ENCODE peak calls at places on chromosomes 7 and 10, in nine cellular contexts. W is CD8-positive, alpha-beta memory T cell; J is prostate gland; M is right atrium auricular region; Z is tibial artery; O is mesenchymal stem cell; I is keratinocyte; Y is fibroblast of mammary gland; K is aorta. S is an unnamed sample.

GRCh38 chr7:83161186-83161585 is 1.5 kb downstream of the PCLO start:
- DNase-seq in W (no peak), J (no peak), M (no peak), Z (no peak), O (peak; percentile 3), I (no peak), Y (no peak), K (no peak), S (peak; percentile 15)

GRCh38 chr10:78162867-78163266 is 129.2 kb downstream of the RPS24 start:
- DNase-seq in W (no peak), J (no peak), M (no peak), Z (no peak), O (no peak), I (no peak), Y (peak; percentile 40), K (no peak), S (peak; percentile 34)

GRCh38 chr7:137443616-137444015 is 100.1 kb upstream of the PTN start:
- DNase-seq in W (no peak), J (no peak), M (no peak), Z (no peak), O (peak; percentile 58), I (no peak), Y (peak; percentile 78), K (no peak), S (peak; percentile 41)

GRCh38 chr10:24822557-24822956 is 98.9 kb upstream of the ARHGAP21 start:
- DNase-seq in W (no peak), J (no peak), M (no peak), Z (no peak), O (no peak), I (no peak), Y (peak; percentile 6), K (no peak), S (no peak)

GRCh38 chr10:1598393-1599153 is 138.8 kb downstream of the ADARB2 start:
- DNase-seq in W (no peak), J (no peak), M (no peak), Z (no peak), O (no peak), I (no peak), Y (no peak), K (peak; percentile 26), S (no peak)

GRCh38 chr7:4634166-4634565 is 47.9 kb upstream of the FOXK1 start:
- DNase-seq in W (no peak), J (no peak), M (no peak), Z (no peak), O (no peak), I (no peak), Y (peak; percentile 86), K (no peak), S (peak; percentile 84)

GRCh38 chr10:43230909-43231522 is 35.8 kb downstream of the RASGEF1A start:
- DNase-seq in W (peak; percentile 51), J (no peak), M (no peak), Z (peak; percentile 50), O (no peak), I (no peak), Y (no peak), K (peak; percentile 27), S (no peak)

GRCh38 chr10:63699785-63700184 is 178.6 kb downstream of the REEP3 start:
- DNase-seq in W (no peak), J (no peak), M (peak; percentile 78), Z (peak; percentile 74), O (peak; percentile 50), I (no peak), Y (peak; percentile 70), K (peak; percentile 65), S (peak; percentile 64)

GRCh38 chr10:131006458-131007256 is 304.9 kb downstream of the TCERG1L start:
- DNase-seq in W (no peak), J (no peak), M (no peak), Z (peak; percentile 48), O (no peak), I (no peak), Y (no peak), K (no peak), S (no peak)

GRCh38 chr7:44144426-44144967 is 3.4 kb upstream of the MYL7 start:
- DNase-seq in W (no peak), J (no peak), M (no peak), Z (peak; percentile 53), O (no peak), I (no peak), Y (no peak), K (no peak), S (no peak)

GRCh38 chr7:5278781-5279180 is 4.0 kb upstream of the SLC29A4 start:
- DNase-seq in W (no peak), J (no peak), M (no peak), Z (no peak), O (no peak), I (no peak), Y (no peak), K (no peak), S (no peak)

GRCh38 chr7:138197306-138197640 is 121.0 kb downstream of the AKR1D1 start:
- DNase-seq in W (no peak), J (no peak), M (no peak), Z (no peak), O (peak; percentile 65), I (no peak), Y (no peak), K (no peak), S (peak; percentile 55)

GRCh38 chr7:149624006-149624405 is 126.4 kb upstream of the ZNF746 start:
- DNase-seq in W (peak; percentile 75), J (no peak), M (no peak), Z (no peak), O (peak; percentile 34), I (no peak), Y (peak; percentile 9), K (peak; percentile 51), S (peak; percentile 56)

GRCh38 chr7:101624246-101625000 is 4.7 kb downstream of the MYL10 start:
- DNase-seq in W (no peak), J (no peak), M (no peak), Z (no peak), O (no peak), I (no peak), Y (no peak), K (no peak), S (no peak)

GRCh38 chr10:28945959-28946358 is 268.6 kb downstream of the BAMBI start:
- DNase-seq in W (no peak), J (no peak), M (no peak), Z (no peak), O (peak; percentile 29), I (no peak), Y (no peak), K (no peak), S (no peak)

GRCh38 chr10:22503315-22504090 is 158.2 kb downstream of the SPAG6 start:
- DNase-seq in W (no peak), J (no peak), M (no peak), Z (no peak), O (peak; percentile 48), I (no peak), Y (no peak), K (no peak), S (peak; percentile 44)

GRCh38 chr10:71598673-71599072 is 120.9 kb downstream of the C10orf105 start:
- DNase-seq in W (no peak), J (peak; percentile 74), M (peak; percentile 91), Z (peak; percentile 89), O (no peak), I (no peak), Y (peak; percentile 86), K (peak; percentile 87), S (no peak)

DNA sequence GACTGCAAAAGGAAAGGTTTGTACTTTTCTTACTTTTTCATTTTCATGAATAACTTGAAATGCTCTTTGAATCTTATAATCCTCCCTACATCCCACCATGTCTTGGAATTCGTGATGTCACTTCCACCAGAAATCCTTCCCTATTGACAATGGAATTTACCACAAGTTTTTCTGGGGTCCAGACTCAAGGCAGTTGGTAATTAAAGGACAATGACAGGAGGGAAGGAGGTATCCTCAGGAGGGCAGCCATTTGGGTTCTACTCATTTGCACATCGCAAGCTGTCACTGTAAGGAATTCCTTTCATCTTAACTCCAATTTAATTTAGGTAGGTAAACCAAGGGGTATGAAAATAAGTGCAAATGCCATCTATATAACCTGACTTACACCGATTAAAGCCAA is 21.9 kb downstream of the LRRC17 start:
- DNase-seq in W (no peak), J (no peak), M (no peak), Z (no peak), O (no peak), I (no peak), Y (no peak), K (no peak), S (no peak)
- H3K4me3 ChIP-seq in W (no peak overlapping the region), J (no peak overlapping the region), M (no peak overlapping the region), Z (no peak overlapping the region), O (peak overlapping the region; percentile 70), I (no peak overlapping the region), Y (no peak overlapping the region), K (peak overlapping the region; percentile 72), S (no peak overlapping the region)

GRCh38 chr7:35670856-35671569 is 23.9 kb downstream of the HERPUD2 start:
- DNase-seq in W (no peak), J (no peak), M (no peak), Z (no peak), O (no peak), I (no peak), Y (no peak), K (no peak), S (no peak)
- H3K4me3 ChIP-seq in W (no peak overlapping the region), J (no peak overlapping the region), M (no peak overlapping the region), Z (no peak overlapping the region), O (no peak overlapping the region), I (no peak overlapping the region), Y (no peak overlapping the region), K (no peak overlapping the region), S (no peak overlapping the region)

DNA sequence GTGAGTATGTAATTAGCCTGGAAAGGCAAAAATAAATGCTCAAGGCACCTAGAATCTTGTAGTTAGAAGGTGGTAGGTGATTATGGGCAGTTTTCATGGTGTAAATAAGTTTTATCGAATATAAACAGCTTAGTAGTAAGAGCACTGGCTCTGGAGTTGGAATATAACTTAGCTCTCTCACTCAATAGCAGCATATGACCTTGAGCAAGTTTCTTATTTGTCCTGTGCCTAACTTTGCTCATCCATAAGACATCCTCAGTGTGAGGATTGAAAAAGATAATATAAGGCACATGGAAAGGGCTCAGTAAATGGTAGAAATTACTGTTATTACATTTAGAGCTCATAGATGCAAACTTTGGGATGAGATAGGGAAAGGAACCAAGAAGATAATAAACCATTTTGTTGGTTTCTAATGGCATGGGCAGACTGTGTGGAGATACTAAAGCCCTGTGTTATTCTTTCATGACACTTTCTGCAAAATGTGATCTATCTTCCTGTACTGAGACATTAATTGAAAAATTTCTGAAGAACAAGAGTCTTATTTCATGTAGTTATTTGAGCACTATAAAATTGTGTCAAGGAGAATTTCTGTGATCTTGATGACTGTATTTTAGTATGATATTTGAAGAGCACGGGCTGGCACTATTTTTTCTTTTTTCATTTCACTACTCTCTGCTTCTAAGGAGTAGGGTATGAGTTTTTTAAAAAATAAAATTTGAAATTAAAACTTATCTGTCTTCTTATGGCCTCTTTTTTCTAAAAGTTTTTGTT is 3.1 kb downstream of the SLK start:
- DNase-seq in W (no peak), J (no peak), M (no peak), Z (no peak), O (no peak), I (no peak), Y (no peak), K (no peak), S (no peak)
- H3K4me3 ChIP-seq in W (peak overlapping the region; percentile 90), J (peak overlapping the region; percentile 94), M (peak overlapping the region; percentile 93), Z (peak overlapping the region; percentile 98), O (peak overlapping the region; percentile 100), I (peak overlapping the region; percentile 85), Y (peak overlapping the region; percentile 95), K (peak overlapping the region; percentile 100), S (peak overlapping the region; percentile 67)

DNA sequence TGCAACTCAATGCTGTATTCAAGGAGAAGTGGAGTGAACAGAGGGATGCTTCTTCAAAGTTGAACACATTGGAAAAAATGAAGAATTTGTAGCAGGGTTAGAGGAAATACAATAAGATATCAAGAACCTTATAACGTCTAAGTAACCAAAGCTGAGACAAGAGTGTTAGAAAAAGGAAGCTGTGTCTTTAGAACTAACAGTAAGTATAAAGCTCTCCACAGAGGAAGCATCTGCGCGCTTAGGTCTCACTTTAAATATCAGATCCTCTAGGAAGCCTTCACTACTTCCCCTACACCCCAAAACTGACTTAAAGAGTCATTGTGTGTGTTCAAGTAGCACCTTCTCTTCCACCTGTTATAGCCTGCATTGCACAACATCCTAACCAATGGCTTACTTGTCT is 43.0 kb downstream of the CH25H start:
- DNase-seq in W (no peak), J (no peak), M (no peak), Z (no peak), O (no peak), I (no peak), Y (no peak), K (no peak), S (no peak)
- H3K4me3 ChIP-seq in W (peak overlapping the region; percentile 31), J (no peak overlapping the region), M (no peak overlapping the region), Z (no peak overlapping the region), O (no peak overlapping the region), I (no peak overlapping the region), Y (no peak overlapping the region), K (no peak overlapping the region), S (no peak overlapping the region)

S was measured in epithelial cell of esophagus.